ENCODE peak calls at places on chromosomes 4 and X, in eight cellular contexts. J, F, R, Z, W, C, K and I are unnamed samples.
A peak's percentile ranks its signal among the peaks of the same experiment; 100 is the strongest.

GRCh38 chr4:159446266-159446976 is 343.5 kb downstream of the RAPGEF2 start:
- DNase-seq in J (no peak), F (peak; percentile 56), R (peak; percentile 64), Z (peak; percentile 41), W (no peak), C (peak; percentile 69), K (no peak), I (no peak)

GRCh38 chrX:63613531-63614028 is 171.4 kb downstream of the ARHGEF9 start:
- DNase-seq in J (no peak), F (no peak), R (no peak), Z (no peak), W (no peak), C (no peak), K (no peak), I (no peak)

GRCh38 chr4:169443748-169444147 is 168.6 kb downstream of the NEK1 start:
- DNase-seq in J (no peak), F (no peak), R (no peak), Z (no peak), W (no peak), C (no peak), K (no peak), I (no peak)

GRCh38 chrX:49951524-49952193 is 29.3 kb downstream of the CLCN5 start:
- DNase-seq in J (no peak), F (no peak), R (no peak), Z (no peak), W (no peak), C (no peak), K (no peak), I (no peak)

GRCh38 chrX:72105436-72105835 is 26.3 kb downstream of the RTL5 start:
- DNase-seq in J (no peak), F (peak; percentile 66), R (no peak), Z (no peak), W (no peak), C (no peak), K (no peak), I (no peak)

GRCh38 chr4:1403591-1404572 is 2.4 kb downstream of the NKX1-1 start:
- DNase-seq in J (peak; percentile 28), F (peak; percentile 37), R (peak; percentile 48), Z (no peak), W (peak; percentile 16), C (no peak), K (no peak), I (peak; percentile 47)

GRCh38 chr4:1512081-1512737 is 106.0 kb upstream of the NKX1-1 start:
- DNase-seq in J (peak; percentile 27), F (no peak), R (no peak), Z (no peak), W (no peak), C (no peak), K (peak; percentile 36), I (no peak)

GRCh38 chrX:101383679-101384078 is 2.3 kb downstream of the BTK start:
- DNase-seq in J (no peak), F (no peak), R (no peak), Z (no peak), W (no peak), C (peak; percentile 11), K (no peak), I (no peak)

GRCh38 chr4:165328101-165328425 is 594 bp downstream of the MSMO1 start:
- DNase-seq in J (no peak), F (no peak), R (no peak), Z (no peak), W (no peak), C (no peak), K (no peak), I (no peak)

GRCh38 chr4:5784960-5785611 is 74.1 kb downstream of the EVC start:
- DNase-seq in J (no peak), F (no peak), R (peak; percentile 55), Z (no peak), W (peak; percentile 61), C (peak; percentile 55), K (no peak), I (no peak)

GRCh38 chr4:15031197-15031596 is 28.9 kb downstream of the CPEB2 start:
- DNase-seq in J (no peak), F (no peak), R (no peak), Z (no peak), W (no peak), C (no peak), K (no peak), I (no peak)

GRCh38 chr4:124481123-124481522 is 231.4 kb downstream of the ANKRD50 start:
- DNase-seq in J (no peak), F (no peak), R (no peak), Z (no peak), W (no peak), C (no peak), K (no peak), I (no peak)

GRCh38 chr4:184448828-184449227 is 25.5 kb downstream of the IRF2 start:
- DNase-seq in J (peak; percentile 51), F (peak; percentile 65), R (no peak), Z (no peak), W (peak; percentile 66), C (peak; percentile 33), K (no peak), I (no peak)

GRCh38 chr4:53548662-53549061 is 42.6 kb downstream of the LNX1 start:
- DNase-seq in J (no peak), F (no peak), R (no peak), Z (no peak), W (no peak), C (no peak), K (no peak), I (no peak)

GRCh38 chr4:73315091-73315490 is 56.5 kb upstream of the ANKRD17 start:
- DNase-seq in J (no peak), F (no peak), R (no peak), Z (no peak), W (no peak), C (no peak), K (no peak), I (no peak)

GRCh38 chr4:58767598-58767997 is 1657.4 kb upstream of the IGFBP7 start:
- DNase-seq in J (no peak), F (no peak), R (no peak), Z (no peak), W (no peak), C (no peak), K (no peak), I (no peak)

GRCh38 chr4:55256787-55257186 is 89.3 kb upstream of the SRD5A3 start:
- DNase-seq in J (no peak), F (no peak), R (no peak), Z (no peak), W (no peak), C (peak; percentile 12), K (no peak), I (no peak)

GRCh38 chrX:154349359-154349935 is 25.0 kb downstream of the FLNA start:
- DNase-seq in J (peak; percentile 37), F (no peak), R (no peak), Z (no peak), W (no peak), C (no peak), K (peak; percentile 50), I (peak; percentile 43)

GRCh38 chr4:123786955-123787354 is 390.4 kb downstream of the SPRY1 start:
- DNase-seq in J (peak; percentile 49), F (peak; percentile 45), R (peak; percentile 63), Z (no peak), W (no peak), C (peak; percentile 9), K (no peak), I (no peak)

DNA sequence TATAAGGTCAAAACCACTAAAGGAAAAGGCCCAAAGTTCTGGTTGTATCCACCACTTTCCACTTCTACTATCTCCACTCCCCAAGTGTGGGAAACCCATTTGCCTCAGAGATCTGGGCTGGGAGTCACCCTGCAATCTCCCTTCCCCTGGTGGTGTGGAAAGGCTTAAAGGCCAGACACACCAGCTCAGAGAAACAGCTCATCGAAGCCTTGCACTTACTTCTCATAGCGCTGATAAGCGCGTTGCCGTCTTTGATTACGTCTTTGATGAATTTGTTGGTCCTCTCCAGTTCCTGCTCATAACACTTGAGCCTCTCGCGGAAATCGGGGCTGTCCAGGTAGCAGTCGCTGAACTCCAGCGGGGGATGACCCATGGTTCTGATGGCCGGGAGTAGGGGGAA is 647 bp downstream of the OPHN1 start:
- DNase-seq in J (no peak), F (no peak), R (no peak), Z (no peak), W (no peak), C (no peak), K (no peak), I (no peak)
- TF ChIP-seq CTCF in J (no peak), F (no peak), R (no peak), Z (no peak), W (no peak), C (no peak), K (no peak), I (no peak)

DNA sequence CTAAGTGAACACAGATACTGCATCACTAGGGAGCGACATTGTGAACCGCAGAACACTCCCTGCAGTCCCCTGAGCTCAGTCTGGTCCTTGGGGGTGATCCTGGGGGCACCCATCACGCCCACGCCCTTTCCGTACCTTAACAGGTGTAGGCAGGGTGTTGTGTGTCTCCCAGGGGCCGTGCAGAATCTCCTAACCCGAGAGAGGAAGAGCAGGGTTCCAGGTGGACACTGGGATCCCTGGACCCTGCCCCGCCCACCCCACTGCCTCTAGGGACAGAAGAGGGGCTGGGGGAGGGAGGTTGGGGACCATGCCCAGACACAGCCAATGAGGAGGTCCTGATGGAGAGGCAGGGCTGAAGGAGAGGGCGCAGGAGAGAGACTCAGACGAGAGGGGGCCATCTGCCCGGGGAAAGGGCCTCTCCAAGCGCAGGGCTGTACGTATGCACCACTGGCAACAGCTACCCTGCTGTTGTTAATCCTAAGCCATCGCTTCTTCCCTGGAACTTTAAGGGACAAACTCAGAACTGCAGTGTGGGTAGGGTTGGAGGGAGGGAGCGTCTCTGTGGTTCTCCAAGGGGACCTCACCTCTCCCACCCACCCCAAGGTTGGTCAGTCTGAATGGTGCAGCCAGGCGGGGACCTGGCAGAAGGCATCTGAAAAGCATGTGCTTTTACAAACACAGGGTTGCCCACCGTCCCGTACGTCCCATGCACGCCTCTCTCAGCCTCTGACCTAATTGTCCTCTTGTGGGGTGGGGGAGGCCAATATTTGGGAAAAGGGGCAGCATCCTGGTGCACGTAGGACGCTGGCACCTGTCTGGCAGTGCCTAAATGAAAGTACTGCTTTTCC is 2.4 kb downstream of the P2RY8 start:
- DNase-seq in J (no peak), F (peak; percentile 49), R (peak; percentile 60), Z (no peak), W (no peak), C (peak; percentile 60), K (no peak), I (no peak)
- H3K4me1 ChIP-seq in J (no peaks in the 10 kb centered on the region), F (no peaks in the 10 kb centered on the region), R (no peaks in the 10 kb centered on the region), Z (no peaks in the 10 kb centered on the region), W (no peaks in the 10 kb centered on the region), C (peaks cover 8% of the 10 kb centered on the region), K (no peaks in the 10 kb centered on the region), I (no peaks in the 10 kb centered on the region)

DNA sequence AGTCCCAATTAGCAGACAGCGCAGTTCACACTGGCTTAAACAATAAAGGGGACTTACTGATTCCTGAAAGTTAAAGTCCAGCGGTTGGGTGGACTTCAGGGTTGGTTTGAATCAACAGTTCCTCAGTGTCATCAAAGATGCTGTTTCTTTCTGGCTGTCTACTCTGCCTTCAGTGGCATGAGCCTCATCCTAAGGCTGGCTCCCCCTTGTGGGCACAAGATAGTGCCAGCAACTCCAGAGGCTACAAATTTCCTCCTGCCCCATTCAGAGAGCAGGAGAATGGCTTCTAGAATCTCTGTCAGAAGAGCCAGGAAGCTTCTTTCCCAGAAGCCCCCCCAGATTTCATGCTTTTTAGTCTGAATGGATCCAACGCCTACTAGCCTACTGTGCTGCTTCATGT is 82.4 kb upstream of the MTM1 start:
- DNase-seq in J (no peak), F (peak; percentile 72), R (no peak), Z (peak; percentile 18), W (no peak), C (peak; percentile 72), K (no peak), I (no peak)
- TF ChIP-seq CTCF in J (peak; percentile 57), F (peak; percentile 41), R (peak; percentile 21), Z (peak; percentile 82), W (peak; percentile 12), C (peak; percentile 67), K (peak; percentile 23), I (peak; percentile 26)

GRCh38 chrX:42437211-42437610 is 340.8 kb downstream of the PPP1R2C start:
- DNase-seq in J (no peak), F (no peak), R (no peak), Z (no peak), W (no peak), C (no peak), K (no peak), I (no peak)
- H3K4me1 ChIP-seq in J (no peaks in the 10 kb centered on the region), F (no peaks in the 10 kb centered on the region), R (no peaks in the 10 kb centered on the region), Z (no peaks in the 10 kb centered on the region), W (no peaks in the 10 kb centered on the region), C (no peaks in the 10 kb centered on the region), K (no peaks in the 10 kb centered on the region), I (no peaks in the 10 kb centered on the region)